ENCODE peak calls at places on chromosomes 3 and 15, in ten cellular contexts. R is lung; A is PC-9; F is hippocampal formation; K is RPMI7951; V is mesothelial cell of epicardium; B is fibroblast of mammary gland; G is activated CD4-positive, alpha-beta T cell treated with anti-CD3 and anti-CD28 coated beads for 24 hours; U is heart right ventricle; I is T47D. O is an unnamed sample.
A peak's percentile ranks its signal among the peaks of the same experiment; 100 is the strongest.

GRCh38 chr3:45026957-45027356 is 854 bp downstream of the CLEC3B start:
- DNase-seq in R (no peak), A (no peak), F (no peak), K (peak; percentile 77), V (no peak), B (peak; percentile 66), G (no peak), U (peak; percentile 92), I (no peak), O (no peak)

GRCh38 chr3:194117114-194117845 is 18.7 kb upstream of the HES1 start:
- DNase-seq in R (no peak), A (no peak), F (no peak), K (no peak), V (no peak), B (no peak), G (no peak), U (no peak), I (peak; percentile 61), O (no peak)

GRCh38 chr15:26102988-26103387 is 239.9 kb upstream of the ATP10A start:
- DNase-seq in R (no peak), A (no peak), F (no peak), K (no peak), V (no peak), B (peak; percentile 61), G (no peak), U (no peak), I (no peak), O (no peak)

GRCh38 chr3:88589131-88589530 is 439.4 kb downstream of the C3orf38 start:
- DNase-seq in R (no peak), A (no peak), F (no peak), K (no peak), V (no peak), B (no peak), G (no peak), U (no peak), I (no peak), O (peak; percentile 67)

GRCh38 chr3:120039642-120040610 is 54.3 kb downstream of the GSK3B start:
- DNase-seq in R (no peak), A (no peak), F (no peak), K (no peak), V (no peak), B (no peak), G (no peak), U (no peak), I (no peak), O (no peak)

GRCh38 chr15:88484781-88485246 is 17.3 kb downstream of the MRPS11 start:
- DNase-seq in R (no peak), A (no peak), F (no peak), K (peak; percentile 45), V (no peak), B (peak; percentile 52), G (no peak), U (no peak), I (peak; percentile 76), O (no peak)

GRCh38 chr15:33988384-33988783 is 20.1 kb downstream of the CHRM5 start:
- DNase-seq in R (no peak), A (no peak), F (no peak), K (peak; percentile 17), V (no peak), B (peak; percentile 17), G (no peak), U (no peak), I (peak; percentile 4), O (no peak)

GRCh38 chr15:39511915-39512260 is 69.0 kb upstream of the THBS1 start:
- DNase-seq in R (no peak), A (no peak), F (no peak), K (peak; percentile 89), V (no peak), B (peak; percentile 95), G (no peak), U (no peak), I (no peak), O (no peak)

GRCh38 chr3:58176827-58177489 is 33.8 kb downstream of the DNASE1L3 start:
- DNase-seq in R (no peak), A (no peak), F (no peak), K (no peak), V (no peak), B (no peak), G (no peak), U (no peak), I (no peak), O (no peak)

GRCh38 chr3:107085261-107085660 is 292.0 kb upstream of the CCDC54 start:
- DNase-seq in R (no peak), A (no peak), F (no peak), K (peak; percentile 55), V (no peak), B (peak; percentile 51), G (no peak), U (no peak), I (no peak), O (no peak)

GRCh38 chr3:71684752-71685151 is 40.5 kb downstream of the EIF4E3 start:
- DNase-seq in R (no peak), A (peak; percentile 50), F (peak; percentile 14), K (peak; percentile 91), V (no peak), B (peak; percentile 88), G (no peak), U (peak; percentile 25), I (no peak), O (no peak)

GRCh38 chr3:49647741-49648140 is 26.4 kb upstream of the APEH start:
- DNase-seq in R (no peak), A (no peak), F (no peak), K (no peak), V (no peak), B (no peak), G (no peak), U (peak; percentile 48), I (no peak), O (no peak)

GRCh38 chr3:15892828-15893227 is 95.0 kb upstream of the ANKRD28 start:
- DNase-seq in R (no peak), A (no peak), F (no peak), K (no peak), V (no peak), B (peak; percentile 50), G (no peak), U (no peak), I (peak; percentile 89), O (no peak)

GRCh38 chr15:33374181-33375006 is 63.6 kb downstream of the RYR3 start:
- DNase-seq in R (no peak), A (no peak), F (no peak), K (no peak), V (no peak), B (peak; percentile 2), G (no peak), U (no peak), I (no peak), O (no peak)

GRCh38 chr15:79680721-79681120 is 216.1 kb downstream of the MTHFS start:
- DNase-seq in R (no peak), A (no peak), F (no peak), K (peak; percentile 93), V (no peak), B (peak; percentile 78), G (no peak), U (no peak), I (peak; percentile 6), O (no peak)

GRCh38 chr3:118213892-118214291 is 820.8 kb downstream of the IGSF11 start:
- DNase-seq in R (no peak), A (no peak), F (no peak), K (no peak), V (no peak), B (no peak), G (no peak), U (no peak), I (peak; percentile 6), O (no peak)

GRCh38 chr15:61668444-61668843 is 391.8 kb downstream of the VPS13C start:
- DNase-seq in R (no peak), A (no peak), F (no peak), K (no peak), V (no peak), B (no peak), G (no peak), U (no peak), I (no peak), O (no peak)

GRCh38 chr15:70344666-70345065 is 246.9 kb upstream of the TLE3 start:
- DNase-seq in R (peak; percentile 45), A (no peak), F (no peak), K (no peak), V (peak; percentile 34), B (no peak), G (no peak), U (no peak), I (peak; percentile 59), O (no peak)

GRCh38 chr15:37984368-37984767 is 49.9 kb downstream of the TMCO5A start:
- DNase-seq in R (no peak), A (no peak), F (no peak), K (no peak), V (no peak), B (no peak), G (no peak), U (no peak), I (no peak), O (no peak)

GRCh38 chr3:120572027-120572426 is 24.1 kb upstream of the NDUFB4 start:
- DNase-seq in R (no peak), A (no peak), F (no peak), K (no peak), V (no peak), B (no peak), G (no peak), U (no peak), I (no peak), O (no peak)

GRCh38 chr3:172520332-172520831 is 2.8 kb downstream of the TNFSF10 start:
- DNase-seq in R (no peak), A (no peak), F (no peak), K (peak; percentile 97), V (no peak), B (peak; percentile 90), G (no peak), U (no peak), I (no peak), O (no peak)

GRCh38 chr3:24520101-24520495 is 25.4 kb upstream of the THRB start:
- DNase-seq in R (no peak), A (no peak), F (no peak), K (peak; percentile 6), V (no peak), B (no peak), G (no peak), U (no peak), I (no peak), O (no peak)

GRCh38 chr3:68986496-68987208 is 26.8 kb downstream of the EOGT start:
- DNase-seq in R (no peak), A (no peak), F (no peak), K (no peak), V (no peak), B (no peak), G (no peak), U (no peak), I (no peak), O (no peak)

GRCh38 chr3:158098834-158099424 is 7.3 kb downstream of the SHOX2 start:
- DNase-seq in R (no peak), A (no peak), F (no peak), K (peak; percentile 15), V (no peak), B (no peak), G (no peak), U (no peak), I (no peak), O (no peak)

GRCh38 chr15:36696191-36696590 is 116.8 kb downstream of the CDIN1 start:
- DNase-seq in R (no peak), A (no peak), F (no peak), K (no peak), V (no peak), B (no peak), G (no peak), U (no peak), I (no peak), O (no peak)

GRCh38 chr3:21297304-21297703 is 453.7 kb downstream of the ZNF385D start:
- DNase-seq in R (no peak), A (no peak), F (no peak), K (no peak), V (no peak), B (no peak), G (no peak), U (no peak), I (no peak), O (no peak)

GRCh38 chr3:23455775-23456174 is 252.6 kb downstream of the UBE2E2 start:
- DNase-seq in R (no peak), A (no peak), F (no peak), K (peak; percentile 54), V (no peak), B (peak; percentile 89), G (no peak), U (no peak), I (no peak), O (no peak)

GRCh38 chr3:89353465-89353864 is 246.0 kb downstream of the EPHA3 start:
- DNase-seq in R (no peak), A (peak; percentile 93), F (no peak), K (no peak), V (no peak), B (peak; percentile 14), G (no peak), U (no peak), I (no peak), O (no peak)